ENCODE peak calls at places on chromosomes 16 and 17, in four cellular contexts. Z is right atrium auricular region, X is colonic mucosa, G is uterus. E is an unnamed sample.

GRCh38 chr17:80456465-80457235 is 19.8 kb downstream of the NPTX1 start:
- DNase-seq in G (peak), X (no peak), Z (no peak), E (no peak)

GRCh38 chr17:48610282-48611211 is at the start of gene HOXB7:
- DNase-seq in X (peak), Z (no peak), G (peak), E (no peak)

GRCh38 chr17:29839656-29840055 is 90.4 kb downstream of the SSH2 start:
- DNase-seq in Z (no peak), G (no peak), X (no peak), E (no peak)

GRCh38 chr16:74570412-74571301 is 36.3 kb downstream of the GLG1 start:
- DNase-seq in Z (no peak), G (no peak), X (no peak), E (no peak)

GRCh38 chr16:12160249-12160648 is 183.7 kb downstream of the SNX29 start:
- DNase-seq in Z (no peak), G (no peak), X (no peak), E (no peak)

GRCh38 chr17:68290268-68290954 is 516 bp downstream of the SLC16A6 start:
- DNase-seq in G (no peak), X (peak), Z (no peak), E (no peak)

GRCh38 chr17:42441717-42442565 is 16.7 kb upstream of the ATP6V0A1 start:
- DNase-seq in Z (no peak), X (peak), G (no peak), E (no peak)

GRCh38 chr17:44502598-44503079 is 567 bp downstream of the GPATCH8 start:
- DNase-seq in G (no peak), Z (no peak), X (peak), E (no peak)

GRCh38 chr17:35486920-35487727 is 38.6 kb upstream of the SLFN13 start:
- DNase-seq in X (peak), G (peak), Z (peak), E (no peak)

GRCh38 chr17:13601317-13601775 is 383 bp downstream of the HS3ST3A1 start:
- DNase-seq in X (no peak), G (peak), Z (no peak), E (no peak)

GRCh38 chr17:77310336-77310735 is 169.6 kb downstream of the SEC14L1 start:
- DNase-seq in G (no peak), Z (no peak), X (no peak), E (no peak)

GRCh38 chr17:81028506-81028858 is 6.5 kb upstream of the BAIAP2 start:
- DNase-seq in G (no peak), X (no peak), Z (no peak), E (no peak)

GRCh38 chr17:59487161-59487873 is 78.1 kb upstream of the DHX40 start:
- DNase-seq in Z (peak), X (no peak), G (no peak), E (no peak)

GRCh38 chr17:76527430-76528111 is 9.9 kb downstream of the CYGB start:
- DNase-seq in G (peak), X (no peak), Z (peak), E (no peak)

GRCh38 chr16:11824362-11824761 is 27.0 kb downstream of the RSL1D1 start:
- DNase-seq in Z (peak), X (no peak), G (no peak), E (no peak)

GRCh38 chr17:36714789-36715188 is 113.4 kb downstream of the MRM1 start:
- DNase-seq in G (no peak), Z (no peak), X (no peak), E (no peak)

GRCh38 chr16:57775661-57776469 is 26.4 kb downstream of the KIFC3 start:
- DNase-seq in Z (no peak), X (peak), G (no peak), E (no peak)

GRCh38 chr17:73191443-73192218 is 1.2 kb upstream of the COG1 start:
- DNase-seq in Z (peak), G (peak), X (peak), E (no peak)

GRCh38 chr17:29117440-29117753 is 62.8 kb downstream of the MYO18A start:
- DNase-seq in G (no peak), Z (no peak), X (no peak), E (no peak)

GRCh38 chr17:65174974-65175373 is 37.8 kb downstream of the RGS9 start:
- DNase-seq in Z (no peak), G (no peak), X (no peak), E (no peak)

GRCh38 chr17:225551-225950 is 44.1 kb upstream of the DOC2B start:
- DNase-seq in X (no peak), G (no peak), Z (no peak), E (no peak)

GRCh38 chr17:7122386-7122785 is 7.8 kb upstream of the ASGR2 start:
- DNase-seq in G (no peak), Z (no peak), X (no peak), E (no peak)

GRCh38 chr16:85017151-85017550 is 5.8 kb upstream of the ZDHHC7 start:
- DNase-seq in X (no peak), Z (no peak), G (no peak), E (no peak)

GRCh38 chr17:74212262-74212912 is 984 bp upstream of the TTYH2 start:
- DNase-seq in G (peak), X (peak), Z (no peak), E (no peak)

GRCh38 chr16:9122342-9122741 is 30.9 kb downstream of the HAPSTR1 start:
- DNase-seq in X (no peak), G (no peak), Z (peak), E (no peak)

GRCh38 chr17:76909971-76910760 is 42.0 kb downstream of the MGAT5B start:
- DNase-seq in X (peak), Z (no peak), G (no peak), E (no peak)

GRCh38 chr17:55587608-55588139 is 76.4 kb upstream of the SMIM36 start:
- DNase-seq in G (peak), Z (peak), X (no peak), E (no peak)

GRCh38 chr16:14070877-14071575 is at the start of gene MRTFB:
- DNase-seq in X (peak), Z (no peak), G (peak), E (no peak)

GRCh38 chr17:49987681-49988441 is 7.2 kb downstream of the DLX3 start:
- DNase-seq in Z (no peak), G (no peak), X (no peak), E (no peak)

GRCh38 chr17:79074650-79075432 is at the start of gene ENGASE:
- DNase-seq in G (peak), X (peak), Z (peak), E (peak)

GRCh38 chr17:79073016-79073705 is 1.5 kb upstream of the ENGASE start:
- DNase-seq in Z (no peak), X (no peak), G (no peak), E (no peak)

GRCh38 chr17:79072544-79072943 is 2.1 kb upstream of the ENGASE start:
- DNase-seq in G (no peak), X (no peak), Z (no peak), E (no peak)

GRCh38 chr17:79075433-79075805 is 795 bp downstream of the ENGASE start:
- DNase-seq in X (no peak), G (no peak), Z (no peak), E (no peak)

DNA sequence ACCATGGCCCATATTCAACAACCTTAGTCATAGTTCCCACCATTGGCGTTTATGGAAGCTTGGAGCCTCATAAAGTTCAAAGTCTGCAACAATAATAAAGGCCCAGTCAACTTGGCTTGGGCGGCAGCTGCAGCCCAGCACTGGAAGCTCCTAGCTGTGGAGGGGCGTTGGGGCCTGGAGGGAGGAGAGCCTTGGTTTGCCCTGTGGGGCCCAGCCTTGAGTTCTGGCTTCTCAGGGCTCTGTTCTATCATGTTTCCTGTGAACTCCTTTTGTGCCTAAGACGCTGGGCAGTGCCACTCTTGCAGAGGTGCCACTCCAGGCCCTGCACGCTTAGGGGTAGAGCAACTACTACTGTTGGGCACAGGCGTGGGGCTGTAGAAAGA is 927 bp upstream of the ENGASE start:
- DNase-seq in Z (no peak), X (peak), G (no peak), E (no peak)
- H3K27ac ChIP-seq in Z (no peak), X (peak), G (no peak), E (no peak)

GRCh38 chr16:23679274-23679985 is 741 bp downstream of the PLK1 start:
- DNase-seq in G (no peak), Z (no peak), X (peak), E (no peak)
- H3K27ac ChIP-seq in G (no peak), Z (no peak), X (no peak), E (no peak)

GRCh38 chr17:4999429-5000093 is 1.8 kb downstream of the KIF1C start:
- DNase-seq in X (no peak), Z (no peak), G (no peak), E (no peak)

GRCh38 chr17:5002121-5002788 is 4.5 kb downstream of the KIF1C start:
- DNase-seq in G (no peak), Z (no peak), X (no peak), E (no peak)

GRCh38 chr17:4998027-4998665 is 396 bp downstream of the KIF1C start:
- DNase-seq in Z (no peak), X (peak), G (no peak), E (no peak)

GRCh38 chr17:4998666-4999428 is 1.1 kb downstream of the KIF1C start:
- DNase-seq in Z (no peak), X (peak), G (no peak), E (no peak)

DNA sequence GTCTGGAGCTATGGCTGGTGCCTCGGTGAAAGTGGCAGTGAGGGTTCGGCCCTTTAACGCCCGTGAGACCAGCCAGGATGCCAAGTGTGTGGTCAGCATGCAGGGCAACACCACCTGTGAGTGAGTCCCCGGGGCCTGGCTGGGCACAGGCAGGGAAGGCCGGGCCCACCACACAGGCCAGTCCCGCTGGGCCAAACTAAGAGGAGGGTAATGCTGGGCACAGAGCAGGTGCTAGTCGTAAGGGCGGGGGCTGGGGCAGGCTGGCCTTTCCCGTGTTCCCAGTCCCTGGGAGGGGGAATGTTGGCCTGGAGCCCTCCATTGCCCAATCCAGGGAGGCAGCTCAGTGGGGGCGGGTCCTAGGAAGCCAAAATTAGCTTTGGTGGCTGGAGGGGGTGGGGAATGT is 2.5 kb downstream of the KIF1C start:
- DNase-seq in G (peak), Z (peak), X (peak), E (no peak)
- H3K27ac ChIP-seq in G (peak), Z (peak), X (no peak), E (peak)

GRCh38 chr17:40074175-40074512 is 11.4 kb downstream of the THRA start:
- DNase-seq in Z (no peak), X (no peak), G (no peak), E (no peak)
- H3K27ac ChIP-seq in Z (peak), X (peak), G (peak), E (peak)

GRCh38 chr16:66898207-66898606 is 17.9 kb downstream of the PDP2 start:
- DNase-seq in X (no peak), Z (no peak), G (no peak), E (no peak)

GRCh38 chr16:66900721-66901441 is 17.8 kb downstream of the CDH16 start:
- DNase-seq in G (peak), Z (no peak), X (peak), E (no peak)

GRCh38 chr16:66898933-66899309 is 18.6 kb downstream of the PDP2 start:
- DNase-seq in X (no peak), Z (no peak), G (no peak), E (no peak)

GRCh38 chr16:66899945-66900688 is 18.6 kb downstream of the CDH16 start:
- DNase-seq in X (peak), Z (peak), G (peak), E (no peak)

GRCh38 chr16:66899310-66899944 is 19.1 kb downstream of the PDP2 start:
- DNase-seq in Z (no peak), X (no peak), G (no peak), E (no peak)
- H3K27ac ChIP-seq in Z (peak), X (peak), G (peak), E (peak)

GRCh38 chr17:57548421-57549385 is 196.4 kb downstream of the CCDC182 start:
- DNase-seq in G (peak), Z (no peak), X (no peak), E (no peak)
- H3K27ac ChIP-seq in G (peak), Z (no peak), X (no peak), E (no peak)

GRCh38 chr16:26335236-26335809 is 643.6 kb downstream of the HS3ST4 start:
- DNase-seq in X (no peak), G (no peak), Z (no peak), E (no peak)
- H3K27ac ChIP-seq in X (no peak), G (no peak), Z (no peak), E (no peak)